ENCODE peak calls at places on chromosome 1, in seven cellular contexts. R is cardiac muscle cell, Q is hepatocyte, G is endodermal cell, Y is lung, D is heart left ventricle, W is pancreas. E is an unnamed sample.

GRCh38 chr1:81876901-81877750 is 76.4 kb downstream of the ADGRL2 start:
- DNase-seq in D (no peak), Q (no peak), W (no peak), Y (no peak), G (no peak), R (peak; percentile 20), E (no peak)

GRCh38 chr1:62687903-62688686 is at the start of gene DOCK7:
- DNase-seq in G (peak; percentile 95), R (peak; percentile 85), W (peak; percentile 79), D (peak; percentile 85), Y (peak; percentile 77), Q (peak; percentile 91), E (peak; percentile 89)

GRCh38 chr1:222034790-222035189 is 292.9 kb upstream of the DUSP10 start:
- DNase-seq in Y (no peak), D (no peak), R (no peak), G (no peak), W (no peak), Q (no peak), E (no peak)

GRCh38 chr1:69930396-69930795 is 275.0 kb downstream of the LRRC40 start:
- DNase-seq in Y (no peak), Q (no peak), D (no peak), R (no peak), W (no peak), G (no peak), E (no peak)

GRCh38 chr1:236858203-236858602 is 63.1 kb downstream of the MTR start:
- DNase-seq in Q (no peak), Y (no peak), R (no peak), G (no peak), D (no peak), W (no peak), E (no peak)

GRCh38 chr1:15246960-15247614 is at the start of gene FHAD1:
- DNase-seq in Y (peak; percentile 62), W (peak; percentile 88), R (peak; percentile 81), D (peak; percentile 65), Q (peak; percentile 87), G (peak; percentile 92), E (peak; percentile 77)

GRCh38 chr1:95086949-95087533 is 14.3 kb upstream of the ALG14 start:
- DNase-seq in Y (no peak), R (peak; percentile 77), Q (peak; percentile 71), G (peak; percentile 70), D (no peak), W (no peak), E (peak; percentile 75)

GRCh38 chr1:230253150-230253549 is 173.0 kb downstream of the PGBD5 start:
- DNase-seq in R (no peak), Q (no peak), G (peak; percentile 19), Y (no peak), W (no peak), D (no peak), E (no peak)

GRCh38 chr1:173405758-173406344 is 71.3 kb upstream of the PRDX6 start:
- DNase-seq in G (no peak), Y (no peak), D (no peak), R (no peak), W (no peak), Q (no peak), E (no peak)

GRCh38 chr1:173405281-173405680 is 71.9 kb upstream of the PRDX6 start:
- DNase-seq in R (no peak), D (peak; percentile 45), Q (no peak), W (no peak), Y (no peak), G (no peak), E (no peak)

GRCh38 chr1:173408886-173409285 is 68.2 kb upstream of the PRDX6 start:
- DNase-seq in D (no peak), R (no peak), W (no peak), Q (no peak), G (no peak), Y (no peak), E (no peak)

GRCh38 chr1:173407846-173408245 is 69.3 kb upstream of the PRDX6 start:
- DNase-seq in G (no peak), W (no peak), R (no peak), Y (no peak), Q (no peak), D (no peak), E (no peak)

GRCh38 chr1:173406783-173407230 is 70.3 kb upstream of the PRDX6 start:
- DNase-seq in W (no peak), G (no peak), Q (no peak), Y (no peak), R (no peak), D (no peak), E (no peak)
- H3K4me1 ChIP-seq in W (no peaks in the 10 kb centered on the region), G (no peaks in the 10 kb centered on the region), Q (no peaks in the 10 kb centered on the region), Y (peaks cover 10% of the 10 kb centered on the region), R (no peaks in the 10 kb centered on the region), D (peaks cover 9% of the 10 kb centered on the region), E (no peaks in the 10 kb centered on the region)

GRCh38 chr1:203048555-203049051 is 22.3 kb downstream of the PPFIA4 start:
- DNase-seq in G (peak; percentile 92), W (no peak), Q (peak; percentile 65), D (no peak), Y (no peak), R (peak; percentile 58), E (no peak)
- TF ChIP-seq CTCF in G (peak; percentile 50), W (no peak), Q (no peak), D (no peak), Y (no peak), R (no peak), E (no peak)

GRCh38 chr1:35571263-35571662 is 1.9 kb upstream of the TFAP2E start:
- DNase-seq in G (no peak), Y (no peak), R (no peak), D (no peak), Q (no peak), W (no peak), E (no peak)

GRCh38 chr1:35573198-35573775 is at the start of gene TFAP2E:
- DNase-seq in G (peak; percentile 83), R (peak; percentile 54), Q (no peak), D (no peak), W (peak; percentile 61), Y (peak; percentile 62), E (peak; percentile 70)

GRCh38 chr1:35570589-35571137 is 2.5 kb upstream of the TFAP2E start:
- DNase-seq in W (no peak), G (no peak), R (no peak), D (no peak), Y (no peak), Q (no peak), E (no peak)

GRCh38 chr1:35573776-35574654 is 901 bp downstream of the TFAP2E start:
- DNase-seq in W (no peak), Q (no peak), D (no peak), Y (no peak), R (no peak), G (peak; percentile 77), E (no peak)

GRCh38 chr1:35572296-35572695 is 818 bp upstream of the TFAP2E start:
- DNase-seq in G (no peak), R (no peak), W (no peak), D (no peak), Y (no peak), Q (no peak), E (no peak)
- H3K4me1 ChIP-seq in G (no peaks in the 10 kb centered on the region), R (no peaks in the 10 kb centered on the region), W (no peaks in the 10 kb centered on the region), D (peaks cover 3% of the 10 kb centered on the region), Y (no peaks in the 10 kb centered on the region), Q (peaks cover 14% of the 10 kb centered on the region), E (no peaks in the 10 kb centered on the region)

DNA sequence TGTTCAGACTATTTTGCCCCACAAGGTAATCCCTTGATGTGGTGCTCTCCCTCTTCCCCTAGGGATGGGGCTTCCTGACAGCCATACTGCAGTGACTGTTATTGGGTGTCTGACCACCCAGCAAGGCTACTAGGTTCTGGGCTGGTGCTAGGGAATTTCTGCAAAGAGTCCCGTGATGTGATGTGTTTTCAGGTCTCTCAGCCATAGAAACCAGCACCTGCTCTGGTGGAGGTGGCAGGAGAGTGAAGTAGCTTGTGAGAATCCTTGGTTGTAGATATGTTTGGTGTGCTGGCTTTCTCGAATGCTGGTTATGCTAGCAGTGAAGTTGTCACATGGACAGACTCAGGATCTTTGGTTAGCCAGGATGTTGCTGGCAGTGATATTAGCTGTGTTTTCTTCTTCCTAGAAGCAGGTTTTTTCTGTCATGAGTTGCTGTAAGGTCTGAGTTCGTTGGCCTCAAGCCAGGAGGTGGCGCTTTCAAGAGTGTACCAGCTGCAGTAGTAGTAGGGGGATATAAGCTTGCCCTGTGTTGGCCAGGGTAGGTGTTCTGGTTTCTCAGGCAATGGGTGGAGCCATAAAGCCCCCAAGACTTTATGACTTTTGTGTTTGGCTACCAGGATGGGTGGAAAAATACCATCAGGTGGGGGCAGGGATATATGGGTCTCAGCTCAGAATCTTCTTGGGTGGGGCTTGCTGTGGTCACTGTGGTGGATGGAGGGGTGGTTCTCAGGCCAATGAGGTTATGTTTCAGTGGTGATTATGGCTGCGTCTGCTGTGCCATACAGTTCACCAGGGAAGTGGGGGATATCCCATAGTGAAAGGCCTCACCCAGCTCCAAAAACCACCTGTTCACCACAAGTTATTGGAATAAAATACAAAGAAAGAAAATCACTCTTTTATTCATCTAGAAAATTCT is 1112.3 kb downstream of the KCNT2 start:
- DNase-seq in G (peak; percentile 77), D (no peak), Y (no peak), R (no peak), Q (no peak), W (no peak), E (no peak)
- TF ChIP-seq CTCF in G (peak; percentile 55), D (no peak), Y (no peak), R (no peak), Q (no peak), W (no peak), E (no peak)

DNA sequence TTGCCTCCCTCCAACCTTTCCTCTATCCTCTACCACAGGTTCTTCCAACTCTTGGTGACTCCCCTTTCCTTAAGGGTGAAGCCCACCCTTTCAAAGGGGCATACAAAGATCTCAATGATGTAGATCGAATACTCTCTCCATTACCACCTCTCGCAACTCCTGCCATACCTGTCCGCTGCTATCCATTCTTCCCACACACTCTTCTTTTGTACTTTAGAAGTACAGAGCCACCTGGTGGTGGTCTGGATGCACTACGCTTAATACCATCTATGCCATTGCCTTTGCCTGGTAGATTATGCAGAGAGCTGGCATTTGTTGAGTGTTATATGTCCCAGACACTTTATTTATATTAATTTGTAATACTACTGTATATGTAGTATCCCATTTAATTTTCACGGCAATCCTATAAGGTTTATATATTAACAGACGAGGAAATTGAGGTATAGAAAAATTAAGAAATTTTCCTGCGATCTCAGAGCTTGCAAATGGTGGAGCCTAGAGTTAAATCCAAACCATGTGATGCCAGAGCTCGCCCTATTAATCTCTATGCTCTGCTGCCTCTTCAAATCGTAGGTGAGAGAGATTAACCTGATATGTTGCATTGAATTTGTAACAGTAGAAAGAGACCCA is 22.9 kb downstream of the TSHB start:
- DNase-seq in Y (peak; percentile 45), G (peak; percentile 88), Q (peak; percentile 81), R (peak; percentile 76), D (peak; percentile 56), W (peak; percentile 53), E (peak; percentile 76)
- H3K4me1 ChIP-seq in Y (no peaks in the 10 kb centered on the region), G (no peaks in the 10 kb centered on the region), Q (peaks cover 7% of the 10 kb centered on the region), R (peaks cover 13% of the 10 kb centered on the region), D (no peaks in the 10 kb centered on the region), W (no peaks in the 10 kb centered on the region), E (no peaks in the 10 kb centered on the region)

DNA sequence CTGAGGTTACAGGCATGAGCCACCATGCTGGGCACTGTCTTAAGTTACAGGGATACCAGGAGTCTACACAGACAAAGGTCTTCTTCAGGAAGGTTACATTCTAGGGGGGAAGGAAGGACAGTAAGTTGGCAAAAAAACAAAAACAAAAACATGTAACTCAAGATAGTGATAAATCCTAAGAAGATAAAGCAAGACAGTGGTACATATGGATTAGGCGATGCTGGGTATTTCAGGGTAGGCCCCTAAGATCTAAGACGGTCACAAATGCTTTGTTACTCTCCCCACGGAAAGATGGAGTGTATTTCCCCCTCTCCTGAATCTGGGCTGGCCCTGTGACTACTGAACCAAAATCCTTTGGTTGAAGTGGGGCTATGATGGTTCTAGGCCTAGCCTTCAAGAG is 8.2 kb downstream of the CLCC1 start:
- DNase-seq in D (no peak), R (no peak), Q (no peak), Y (no peak), W (no peak), G (no peak), E (no peak)
- TF ChIP-seq CTCF in D (no peak), R (no peak), Q (no peak), Y (no peak), W (no peak), G (no peak), E (no peak)